ENCODE peak calls at places on chromosomes 5 and 9, in six cellular contexts. One of them, this sample, is unnamed.

GRCh38 chr5:144295284-144295683 is 124.6 kb downstream of the KCTD16 start:
- DNase-seq in brain microvascular endothelial cell: no peak
- DNase-seq in cardiac muscle cell: no peak
- DNase-seq in HFFc6: no peak
- DNase-seq in fibroblast of villous mesenchyme: no peak
- DNase-seq in endodermal cell: no peak
- DNase-seq in this sample: no peak

GRCh38 chr9:33840381-33840780 is 23.4 kb downstream of the UBE2R2 start:
- DNase-seq in endodermal cell: no peak
- DNase-seq in cardiac muscle cell: no peak
- DNase-seq in HFFc6: no peak
- DNase-seq in fibroblast of villous mesenchyme: peak; percentile 41
- DNase-seq in brain microvascular endothelial cell: no peak
- DNase-seq in this sample: no peak

GRCh38 chr5:118371973-118372650 is 616.2 kb downstream of the DTWD2 start:
- DNase-seq in HFFc6: no peak
- DNase-seq in fibroblast of villous mesenchyme: no peak
- DNase-seq in brain microvascular endothelial cell: no peak
- DNase-seq in cardiac muscle cell: no peak
- DNase-seq in endodermal cell: no peak
- DNase-seq in this sample: no peak

GRCh38 chr9:82490019-82490499 is 501.5 kb downstream of the SPATA31D1 start:
- DNase-seq in fibroblast of villous mesenchyme: no peak
- DNase-seq in brain microvascular endothelial cell: peak; percentile 6
- DNase-seq in cardiac muscle cell: no peak
- DNase-seq in HFFc6: peak; percentile 65
- DNase-seq in endodermal cell: peak; percentile 54
- DNase-seq in this sample: peak; percentile 23

GRCh38 chr9:137022620-137023008 is 5.4 kb downstream of the ABCA2 start:
- DNase-seq in brain microvascular endothelial cell: no peak
- DNase-seq in HFFc6: no peak
- DNase-seq in fibroblast of villous mesenchyme: no peak
- DNase-seq in endodermal cell: no peak
- DNase-seq in cardiac muscle cell: no peak
- DNase-seq in this sample: no peak

GRCh38 chr5:68730220-68731010 is 363.4 kb upstream of the SLC30A5 start:
- DNase-seq in HFFc6: peak; percentile 76
- DNase-seq in fibroblast of villous mesenchyme: peak; percentile 62
- DNase-seq in endodermal cell: no peak
- DNase-seq in cardiac muscle cell: peak; percentile 39
- DNase-seq in brain microvascular endothelial cell: peak; percentile 88
- DNase-seq in this sample: peak; percentile 89

GRCh38 chr9:136438548-136438908 is 1.1 kb downstream of the INPP5E start:
- DNase-seq in brain microvascular endothelial cell: no peak
- DNase-seq in cardiac muscle cell: peak; percentile 30
- DNase-seq in fibroblast of villous mesenchyme: no peak
- DNase-seq in endodermal cell: peak; percentile 75
- DNase-seq in HFFc6: no peak
- DNase-seq in this sample: peak; percentile 31

GRCh38 chr9:114827658-114828360 is 22.0 kb upstream of the TNFSF15 start:
- DNase-seq in cardiac muscle cell: no peak
- DNase-seq in endodermal cell: no peak
- DNase-seq in fibroblast of villous mesenchyme: no peak
- DNase-seq in HFFc6: no peak
- DNase-seq in brain microvascular endothelial cell: no peak
- DNase-seq in this sample: no peak

GRCh38 chr5:161190778-161191177 is 338.8 kb upstream of the ATP10B start:
- DNase-seq in brain microvascular endothelial cell: no peak
- DNase-seq in cardiac muscle cell: no peak
- DNase-seq in fibroblast of villous mesenchyme: no peak
- DNase-seq in HFFc6: no peak
- DNase-seq in endodermal cell: no peak
- DNase-seq in this sample: no peak

GRCh38 chr5:6197427-6197826 is 180.9 kb downstream of the MED10 start:
- DNase-seq in brain microvascular endothelial cell: no peak
- DNase-seq in cardiac muscle cell: no peak
- DNase-seq in fibroblast of villous mesenchyme: no peak
- DNase-seq in HFFc6: no peak
- DNase-seq in endodermal cell: no peak
- DNase-seq in this sample: no peak

GRCh38 chr5:146369691-146370090 is 31.1 kb downstream of the POU4F3 start:
- DNase-seq in endodermal cell: no peak
- DNase-seq in HFFc6: peak; percentile 28
- DNase-seq in fibroblast of villous mesenchyme: no peak
- DNase-seq in cardiac muscle cell: no peak
- DNase-seq in brain microvascular endothelial cell: peak; percentile 79
- DNase-seq in this sample: peak; percentile 68

GRCh38 chr9:132541051-132541450 is 41.4 kb upstream of the BARHL1 start:
- DNase-seq in brain microvascular endothelial cell: no peak
- DNase-seq in HFFc6: no peak
- DNase-seq in endodermal cell: no peak
- DNase-seq in cardiac muscle cell: no peak
- DNase-seq in fibroblast of villous mesenchyme: no peak
- DNase-seq in this sample: no peak

GRCh38 chr9:73566627-73567026 is 415.0 kb downstream of the ANXA1 start:
- DNase-seq in HFFc6: no peak
- DNase-seq in cardiac muscle cell: no peak
- DNase-seq in endodermal cell: no peak
- DNase-seq in brain microvascular endothelial cell: no peak
- DNase-seq in fibroblast of villous mesenchyme: no peak
- DNase-seq in this sample: no peak

GRCh38 chr9:75876999-75877647 is 13.3 kb upstream of the PCSK5 start:
- DNase-seq in cardiac muscle cell: no peak
- DNase-seq in HFFc6: no peak
- DNase-seq in endodermal cell: no peak
- DNase-seq in brain microvascular endothelial cell: no peak
- DNase-seq in fibroblast of villous mesenchyme: no peak
- DNase-seq in this sample: no peak

GRCh38 chr5:50699737-50700136 is 33.3 kb downstream of the PARP8 start:
- DNase-seq in endodermal cell: no peak
- DNase-seq in cardiac muscle cell: no peak
- DNase-seq in fibroblast of villous mesenchyme: no peak
- DNase-seq in HFFc6: peak; percentile 5
- DNase-seq in brain microvascular endothelial cell: no peak
- DNase-seq in this sample: no peak

GRCh38 chr9:114417511-114417910 is 29.7 kb upstream of the AKNA start:
- DNase-seq in brain microvascular endothelial cell: peak; percentile 23
- DNase-seq in fibroblast of villous mesenchyme: peak; percentile 39
- DNase-seq in HFFc6: peak; percentile 68
- DNase-seq in endodermal cell: no peak
- DNase-seq in cardiac muscle cell: no peak
- DNase-seq in this sample: peak; percentile 33

GRCh38 chr5:86675311-86675710 is 57.6 kb downstream of the COX7C start:
- DNase-seq in fibroblast of villous mesenchyme: no peak
- DNase-seq in cardiac muscle cell: no peak
- DNase-seq in HFFc6: no peak
- DNase-seq in endodermal cell: no peak
- DNase-seq in brain microvascular endothelial cell: no peak
- DNase-seq in this sample: no peak

GRCh38 chr9:36327903-36328302 is 69.7 kb upstream of the GNE start:
- DNase-seq in brain microvascular endothelial cell: peak; percentile 33
- DNase-seq in HFFc6: no peak
- DNase-seq in cardiac muscle cell: no peak
- DNase-seq in fibroblast of villous mesenchyme: peak; percentile 28
- DNase-seq in endodermal cell: no peak
- DNase-seq in this sample: peak; percentile 37

GRCh38 chr9:38360880-38361836 is 31.3 kb upstream of the ALDH1B1 start:
- DNase-seq in HFFc6: no peak
- DNase-seq in endodermal cell: peak; percentile 62
- DNase-seq in fibroblast of villous mesenchyme: no peak
- DNase-seq in cardiac muscle cell: peak; percentile 49
- DNase-seq in brain microvascular endothelial cell: peak; percentile 21
- DNase-seq in this sample: peak; percentile 14

GRCh38 chr9:133589454-133590227 is 19.5 kb downstream of the FAM163B start:
- DNase-seq in fibroblast of villous mesenchyme: no peak
- DNase-seq in endodermal cell: peak; percentile 93
- DNase-seq in cardiac muscle cell: no peak
- DNase-seq in brain microvascular endothelial cell: no peak
- DNase-seq in HFFc6: no peak
- DNase-seq in this sample: no peak

GRCh38 chr5:144191998-144192397 is 21.3 kb downstream of the KCTD16 start:
- DNase-seq in endodermal cell: no peak
- DNase-seq in cardiac muscle cell: peak; percentile 21
- DNase-seq in brain microvascular endothelial cell: peak; percentile 79
- DNase-seq in HFFc6: peak; percentile 68
- DNase-seq in fibroblast of villous mesenchyme: peak; percentile 88
- DNase-seq in this sample: peak; percentile 91

GRCh38 chr9:68640421-68641089 is 64.5 kb upstream of the PIP5K1B start:
- DNase-seq in cardiac muscle cell: no peak
- DNase-seq in HFFc6: no peak
- DNase-seq in brain microvascular endothelial cell: no peak
- DNase-seq in fibroblast of villous mesenchyme: no peak
- DNase-seq in endodermal cell: no peak
- DNase-seq in this sample: no peak

GRCh38 chr5:87885727-87886126 is 382.9 kb downstream of the TMEM161B start:
- DNase-seq in fibroblast of villous mesenchyme: no peak
- DNase-seq in brain microvascular endothelial cell: no peak
- DNase-seq in endodermal cell: no peak
- DNase-seq in cardiac muscle cell: no peak
- DNase-seq in HFFc6: no peak
- DNase-seq in this sample: no peak

GRCh38 chr5:73987915-73988314 is 361.9 kb downstream of the ARHGEF28 start:
- DNase-seq in endodermal cell: no peak
- DNase-seq in cardiac muscle cell: no peak
- DNase-seq in fibroblast of villous mesenchyme: no peak
- DNase-seq in HFFc6: no peak
- DNase-seq in brain microvascular endothelial cell: no peak
- DNase-seq in this sample: no peak

GRCh38 chr5:81850494-81850893 is 99.6 kb upstream of the SSBP2 start:
- DNase-seq in fibroblast of villous mesenchyme: peak; percentile 21
- DNase-seq in endodermal cell: no peak
- DNase-seq in HFFc6: peak; percentile 20
- DNase-seq in brain microvascular endothelial cell: no peak
- DNase-seq in cardiac muscle cell: no peak
- DNase-seq in this sample: no peak

GRCh38 chr9:93173365-93174150 is 10.4 kb upstream of the WNK2 start:
- DNase-seq in brain microvascular endothelial cell: no peak
- DNase-seq in HFFc6: no peak
- DNase-seq in fibroblast of villous mesenchyme: no peak
- DNase-seq in cardiac muscle cell: peak; percentile 58
- DNase-seq in endodermal cell: no peak
- DNase-seq in this sample: no peak

GRCh38 chr5:123001801-123002200 is 34.7 kb downstream of the PPIC start:
- DNase-seq in fibroblast of villous mesenchyme: no peak
- DNase-seq in brain microvascular endothelial cell: no peak
- DNase-seq in endodermal cell: no peak
- DNase-seq in HFFc6: no peak
- DNase-seq in cardiac muscle cell: no peak
- DNase-seq in this sample: no peak

GRCh38 chr5:146213210-146213838 is 9.9 kb downstream of the RBM27 start:
- DNase-seq in cardiac muscle cell: peak; percentile 33
- DNase-seq in endodermal cell: no peak
- DNase-seq in HFFc6: no peak
- DNase-seq in brain microvascular endothelial cell: peak; percentile 9
- DNase-seq in fibroblast of villous mesenchyme: peak; percentile 33
- DNase-seq in this sample: peak; percentile 26

DNA sequence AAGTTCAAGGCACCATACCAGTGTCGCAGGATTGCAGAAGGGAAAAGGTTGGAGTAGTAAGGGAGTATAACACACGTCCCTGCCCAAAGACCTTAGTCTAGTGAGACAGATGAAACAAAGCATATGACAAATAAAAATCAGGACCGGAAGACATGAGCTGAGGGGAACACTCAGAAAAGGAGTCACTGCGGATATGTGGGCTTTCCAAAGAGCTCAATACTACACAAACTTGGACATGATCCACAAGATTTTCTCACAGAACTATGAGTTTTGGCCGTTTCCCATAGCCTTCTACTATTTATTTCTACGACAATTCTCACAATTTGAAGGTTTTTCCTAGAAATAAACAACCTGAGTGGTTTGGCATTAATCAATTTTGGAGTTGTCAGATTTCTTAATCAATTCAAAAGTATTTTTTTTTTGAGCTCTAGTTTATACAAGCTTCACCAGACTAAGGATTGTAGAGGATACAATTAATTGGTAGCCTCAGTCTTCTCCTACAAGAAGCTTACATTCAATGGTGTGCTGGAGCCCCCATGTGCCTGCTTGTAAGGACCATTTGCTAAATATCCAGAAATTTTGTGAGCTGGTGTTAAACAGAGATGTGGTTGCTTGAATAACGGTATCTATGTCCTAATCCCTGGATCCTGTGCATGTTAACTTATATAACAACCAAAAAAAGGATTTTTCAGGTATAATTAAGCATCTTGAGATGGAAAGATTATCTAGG is 91.4 kb downstream of the ADAMTS12 start:
- DNase-seq in endodermal cell: no peak
- DNase-seq in HFFc6: no peak
- DNase-seq in fibroblast of villous mesenchyme: no peak
- DNase-seq in brain microvascular endothelial cell: no peak
- DNase-seq in cardiac muscle cell: no peak
- DNase-seq in this sample: peak; percentile 71
- TF ChIP-seq CTCF in endodermal cell: no peak
- TF ChIP-seq CTCF in HFFc6: no peak
- TF ChIP-seq CTCF in fibroblast of villous mesenchyme: no peak
- TF ChIP-seq CTCF in brain microvascular endothelial cell: peak; percentile 1
- TF ChIP-seq CTCF in cardiac muscle cell: no peak
- TF ChIP-seq CTCF in this sample: no peak

GRCh38 chr5:141889282-141889871 is 11.2 kb upstream of the PCDH1 start:
- DNase-seq in HFFc6: no peak
- DNase-seq in fibroblast of villous mesenchyme: no peak
- DNase-seq in endodermal cell: no peak
- DNase-seq in brain microvascular endothelial cell: no peak
- DNase-seq in cardiac muscle cell: no peak
- DNase-seq in this sample: peak; percentile 54
- TF ChIP-seq CTCF in HFFc6: peak; percentile 69
- TF ChIP-seq CTCF in fibroblast of villous mesenchyme: peak; percentile 49
- TF ChIP-seq CTCF in endodermal cell: peak; percentile 45
- TF ChIP-seq CTCF in brain microvascular endothelial cell: peak; percentile 63
- TF ChIP-seq CTCF in cardiac muscle cell: peak; percentile 45
- TF ChIP-seq CTCF in this sample: peak; percentile 45

GRCh38 chr9:127937383-127938297 is at the start of gene DPM2:
- DNase-seq in brain microvascular endothelial cell: peak; percentile 72
- DNase-seq in endodermal cell: peak; percentile 94
- DNase-seq in HFFc6: peak; percentile 77
- DNase-seq in cardiac muscle cell: peak; percentile 89
- DNase-seq in fibroblast of villous mesenchyme: peak; percentile 80
- DNase-seq in this sample: peak; percentile 83
- TF ChIP-seq CTCF in brain microvascular endothelial cell: no peak
- TF ChIP-seq CTCF in endodermal cell: no peak
- TF ChIP-seq CTCF in HFFc6: no peak
- TF ChIP-seq CTCF in cardiac muscle cell: no peak
- TF ChIP-seq CTCF in fibroblast of villous mesenchyme: no peak
- TF ChIP-seq CTCF in this sample: no peak

GRCh38 chr5:110377411-110378392 is 348.8 kb downstream of the TMEM232 start:
- DNase-seq in fibroblast of villous mesenchyme: peak; percentile 50
- DNase-seq in cardiac muscle cell: peak; percentile 12
- DNase-seq in endodermal cell: no peak
- DNase-seq in brain microvascular endothelial cell: peak; percentile 66
- DNase-seq in HFFc6: peak; percentile 7
- DNase-seq in this sample: no peak

GRCh38 chr5:110371725-110372041 is 354.8 kb downstream of the TMEM232 start:
- DNase-seq in brain microvascular endothelial cell: no peak
- DNase-seq in endodermal cell: no peak
- DNase-seq in cardiac muscle cell: no peak
- DNase-seq in HFFc6: no peak
- DNase-seq in fibroblast of villous mesenchyme: no peak
- DNase-seq in this sample: no peak

GRCh38 chr5:110371011-110371724 is 355.3 kb downstream of the TMEM232 start:
- DNase-seq in HFFc6: no peak
- DNase-seq in endodermal cell: no peak
- DNase-seq in brain microvascular endothelial cell: no peak
- DNase-seq in cardiac muscle cell: no peak
- DNase-seq in fibroblast of villous mesenchyme: no peak
- DNase-seq in this sample: no peak

GRCh38 chr5:110376281-110376916 is 350.1 kb downstream of the TMEM232 start:
- DNase-seq in HFFc6: peak; percentile 3
- DNase-seq in endodermal cell: no peak
- DNase-seq in brain microvascular endothelial cell: peak; percentile 11
- DNase-seq in fibroblast of villous mesenchyme: peak; percentile 36
- DNase-seq in cardiac muscle cell: no peak
- DNase-seq in this sample: peak; percentile 3
- TF ChIP-seq CTCF in HFFc6: no peak
- TF ChIP-seq CTCF in endodermal cell: no peak
- TF ChIP-seq CTCF in brain microvascular endothelial cell: no peak
- TF ChIP-seq CTCF in fibroblast of villous mesenchyme: no peak
- TF ChIP-seq CTCF in cardiac muscle cell: no peak
- TF ChIP-seq CTCF in this sample: no peak